ENCODE peak calls at places on chromosomes 12 and 14, in ten cellular contexts. One of them, this sample, is unnamed.

GRCh38 chr14:73234586-73235394 is 2.5 kb upstream of the PAPLN start:
- DNase-seq in neural progenitor cell: peak; percentile 30
- DNase-seq in aorta: peak; percentile 44
- DNase-seq in kidney: no peak
- DNase-seq in gastrocnemius medialis: no peak
- DNase-seq in transverse colon: no peak
- DNase-seq in PC-9: no peak
- DNase-seq in pancreas: no peak
- DNase-seq in thyroid gland: no peak
- DNase-seq in CD8-positive, alpha-beta memory T cell: no peak
- DNase-seq in this sample: no peak

GRCh38 chr12:78101181-78101876 is 270.6 kb downstream of the NAV3 start:
- DNase-seq in gastrocnemius medialis: no peak
- DNase-seq in aorta: no peak
- DNase-seq in CD8-positive, alpha-beta memory T cell: no peak
- DNase-seq in thyroid gland: no peak
- DNase-seq in PC-9: peak; percentile 57
- DNase-seq in pancreas: no peak
- DNase-seq in neural progenitor cell: no peak
- DNase-seq in kidney: no peak
- DNase-seq in transverse colon: no peak
- DNase-seq in this sample: no peak

GRCh38 chr12:51388066-51388799 is 3.0 kb downstream of the GALNT6 start:
- DNase-seq in kidney: no peak
- DNase-seq in CD8-positive, alpha-beta memory T cell: no peak
- DNase-seq in pancreas: no peak
- DNase-seq in neural progenitor cell: no peak
- DNase-seq in thyroid gland: no peak
- DNase-seq in aorta: peak; percentile 55
- DNase-seq in PC-9: peak; percentile 90
- DNase-seq in transverse colon: no peak
- DNase-seq in gastrocnemius medialis: no peak
- DNase-seq in this sample: no peak

GRCh38 chr14:20808084-20808483 is 5.4 kb upstream of the RNASE1 start:
- DNase-seq in kidney: no peak
- DNase-seq in neural progenitor cell: no peak
- DNase-seq in pancreas: no peak
- DNase-seq in transverse colon: no peak
- DNase-seq in CD8-positive, alpha-beta memory T cell: no peak
- DNase-seq in thyroid gland: no peak
- DNase-seq in PC-9: no peak
- DNase-seq in gastrocnemius medialis: no peak
- DNase-seq in aorta: no peak
- DNase-seq in this sample: no peak

GRCh38 chr14:40494483-40494882 is 1062.2 kb upstream of the FBXO33 start:
- DNase-seq in CD8-positive, alpha-beta memory T cell: no peak
- DNase-seq in kidney: no peak
- DNase-seq in thyroid gland: no peak
- DNase-seq in PC-9: no peak
- DNase-seq in neural progenitor cell: peak; percentile 26
- DNase-seq in gastrocnemius medialis: no peak
- DNase-seq in aorta: no peak
- DNase-seq in pancreas: no peak
- DNase-seq in transverse colon: no peak
- DNase-seq in this sample: no peak

GRCh38 chr14:75125617-75126016 is 1.2 kb downstream of the NEK9 start:
- DNase-seq in PC-9: peak; percentile 65
- DNase-seq in CD8-positive, alpha-beta memory T cell: no peak
- DNase-seq in transverse colon: no peak
- DNase-seq in thyroid gland: no peak
- DNase-seq in gastrocnemius medialis: no peak
- DNase-seq in aorta: no peak
- DNase-seq in neural progenitor cell: no peak
- DNase-seq in kidney: no peak
- DNase-seq in pancreas: no peak
- DNase-seq in this sample: no peak

GRCh38 chr12:68042212-68042699 is 53.0 kb downstream of the IFNG-AS1 start:
- DNase-seq in CD8-positive, alpha-beta memory T cell: no peak
- DNase-seq in aorta: no peak
- DNase-seq in transverse colon: no peak
- DNase-seq in neural progenitor cell: no peak
- DNase-seq in gastrocnemius medialis: no peak
- DNase-seq in kidney: no peak
- DNase-seq in pancreas: no peak
- DNase-seq in PC-9: no peak
- DNase-seq in thyroid gland: peak; percentile 3
- DNase-seq in this sample: peak; percentile 22

GRCh38 chr12:6323340-6323994 is 13.0 kb downstream of the PLEKHG6 start:
- DNase-seq in transverse colon: no peak
- DNase-seq in kidney: no peak
- DNase-seq in neural progenitor cell: peak; percentile 81
- DNase-seq in CD8-positive, alpha-beta memory T cell: peak; percentile 47
- DNase-seq in aorta: no peak
- DNase-seq in PC-9: peak; percentile 88
- DNase-seq in gastrocnemius medialis: peak; percentile 86
- DNase-seq in thyroid gland: peak; percentile 52
- DNase-seq in pancreas: no peak
- DNase-seq in this sample: peak; percentile 75

GRCh38 chr12:47078086-47078395 is 1.4 kb upstream of the PCED1B start:
- DNase-seq in kidney: no peak
- DNase-seq in transverse colon: no peak
- DNase-seq in neural progenitor cell: no peak
- DNase-seq in thyroid gland: no peak
- DNase-seq in gastrocnemius medialis: no peak
- DNase-seq in CD8-positive, alpha-beta memory T cell: no peak
- DNase-seq in aorta: no peak
- DNase-seq in PC-9: no peak
- DNase-seq in pancreas: no peak
- DNase-seq in this sample: no peak
- H3K4me3 ChIP-seq in kidney: peak overlapping the region; percentile 65
- H3K4me3 ChIP-seq in transverse colon: no peak overlapping the region
- H3K4me3 ChIP-seq in neural progenitor cell: no peak overlapping the region
- H3K4me3 ChIP-seq in thyroid gland: no peak overlapping the region
- H3K4me3 ChIP-seq in gastrocnemius medialis: no peak overlapping the region
- H3K4me3 ChIP-seq in CD8-positive, alpha-beta memory T cell: peak overlapping the region; percentile 70
- H3K4me3 ChIP-seq in aorta: peak overlapping the region; percentile 95
- H3K4me3 ChIP-seq in PC-9: peak overlapping the region; percentile 96
- H3K4me3 ChIP-seq in pancreas: no peak overlapping the region
- H3K4me3 ChIP-seq in this sample: peak overlapping the region; percentile 93

DNA sequence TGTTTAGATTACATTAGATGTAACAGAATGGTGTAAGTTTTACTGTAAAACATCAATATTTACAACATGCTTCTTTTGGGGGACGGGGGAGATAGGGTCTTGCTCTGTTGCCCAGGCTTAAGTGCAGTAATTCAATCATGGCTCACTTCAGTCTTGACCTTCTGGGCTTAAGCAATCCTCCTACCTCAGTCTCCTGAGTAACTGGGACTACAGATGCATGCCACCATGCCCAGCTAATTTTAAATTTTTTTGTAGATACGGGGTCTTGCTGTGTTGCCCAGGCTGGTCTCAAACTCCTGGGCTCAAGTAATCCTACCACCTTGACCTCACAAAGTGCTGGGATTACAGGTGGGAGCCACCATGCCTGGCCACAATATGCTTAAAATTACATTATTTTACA is 23.8 kb downstream of the TUBA1A start:
- DNase-seq in thyroid gland: no peak
- DNase-seq in pancreas: no peak
- DNase-seq in kidney: no peak
- DNase-seq in gastrocnemius medialis: no peak
- DNase-seq in PC-9: no peak
- DNase-seq in transverse colon: no peak
- DNase-seq in neural progenitor cell: no peak
- DNase-seq in aorta: no peak
- DNase-seq in CD8-positive, alpha-beta memory T cell: no peak
- DNase-seq in this sample: no peak
- H3K4me1 ChIP-seq in thyroid gland: no peaks in the 10 kb centered on the region
- H3K4me1 ChIP-seq in pancreas: no peaks in the 10 kb centered on the region
- H3K4me1 ChIP-seq in kidney: no peaks in the 10 kb centered on the region
- H3K4me1 ChIP-seq in gastrocnemius medialis: peaks cover 3% of the 10 kb centered on the region
- H3K4me1 ChIP-seq in PC-9: no peaks in the 10 kb centered on the region
- H3K4me1 ChIP-seq in transverse colon: no peaks in the 10 kb centered on the region
- H3K4me1 ChIP-seq in neural progenitor cell: no peaks in the 10 kb centered on the region
- H3K4me1 ChIP-seq in aorta: no peaks in the 10 kb centered on the region
- H3K4me1 ChIP-seq in CD8-positive, alpha-beta memory T cell: no peaks in the 10 kb centered on the region
- H3K4me1 ChIP-seq in this sample: no peaks in the 10 kb centered on the region

GRCh38 chr12:117049295-117049694 is 49.9 kb downstream of the TESC start:
- DNase-seq in aorta: no peak
- DNase-seq in PC-9: no peak
- DNase-seq in neural progenitor cell: no peak
- DNase-seq in CD8-positive, alpha-beta memory T cell: no peak
- DNase-seq in pancreas: no peak
- DNase-seq in gastrocnemius medialis: no peak
- DNase-seq in kidney: no peak
- DNase-seq in thyroid gland: no peak
- DNase-seq in transverse colon: no peak
- DNase-seq in this sample: no peak

GRCh38 chr12:117046861-117047530 is 52.2 kb downstream of the TESC start:
- DNase-seq in pancreas: no peak
- DNase-seq in aorta: no peak
- DNase-seq in PC-9: no peak
- DNase-seq in kidney: no peak
- DNase-seq in neural progenitor cell: no peak
- DNase-seq in gastrocnemius medialis: no peak
- DNase-seq in transverse colon: no peak
- DNase-seq in CD8-positive, alpha-beta memory T cell: no peak
- DNase-seq in thyroid gland: no peak
- DNase-seq in this sample: no peak

GRCh38 chr12:117046425-117046824 is 52.8 kb downstream of the TESC start:
- DNase-seq in gastrocnemius medialis: no peak
- DNase-seq in pancreas: no peak
- DNase-seq in neural progenitor cell: no peak
- DNase-seq in aorta: no peak
- DNase-seq in kidney: no peak
- DNase-seq in CD8-positive, alpha-beta memory T cell: no peak
- DNase-seq in PC-9: no peak
- DNase-seq in transverse colon: no peak
- DNase-seq in thyroid gland: no peak
- DNase-seq in this sample: no peak

GRCh38 chr12:117048585-117048904 is 50.7 kb downstream of the TESC start:
- DNase-seq in transverse colon: no peak
- DNase-seq in neural progenitor cell: no peak
- DNase-seq in aorta: no peak
- DNase-seq in kidney: no peak
- DNase-seq in gastrocnemius medialis: no peak
- DNase-seq in pancreas: no peak
- DNase-seq in thyroid gland: no peak
- DNase-seq in PC-9: no peak
- DNase-seq in CD8-positive, alpha-beta memory T cell: no peak
- DNase-seq in this sample: no peak

DNA sequence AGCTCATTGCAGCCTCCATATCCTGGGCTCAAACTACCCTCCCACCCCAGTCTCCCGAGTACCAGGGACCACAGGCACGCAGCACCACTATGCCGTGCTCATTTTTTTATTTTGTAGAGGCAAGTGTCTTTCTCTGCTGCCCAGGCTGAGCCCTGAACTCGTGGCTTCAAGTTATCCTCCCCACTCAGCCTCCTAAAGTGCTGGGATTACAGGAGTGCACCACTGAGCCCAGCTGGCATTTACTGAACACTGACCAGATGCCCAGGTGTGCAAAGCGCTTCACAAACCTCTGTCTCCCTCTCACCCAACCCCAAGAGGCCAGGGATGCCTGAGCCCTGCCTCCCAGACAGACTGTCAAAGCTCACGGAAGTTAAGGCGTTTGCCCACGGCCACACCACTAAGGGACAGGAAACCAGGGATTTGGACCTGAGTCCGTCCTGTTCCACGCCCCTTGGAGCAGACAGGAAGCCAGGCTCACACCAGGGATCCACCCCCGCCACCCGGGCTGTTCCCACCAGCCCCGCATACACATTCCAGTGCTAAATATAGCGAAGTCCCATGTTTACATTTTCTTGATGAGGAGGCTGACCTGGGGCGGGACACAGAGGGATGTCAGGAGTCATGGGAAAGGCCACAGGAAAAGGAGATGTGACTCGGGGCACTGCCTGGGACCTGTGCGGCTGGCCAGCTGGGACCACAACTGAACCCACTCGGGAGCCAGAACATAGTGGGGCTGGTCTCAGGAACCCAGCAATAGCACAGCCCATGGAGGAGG is 51.2 kb downstream of the TESC start:
- DNase-seq in thyroid gland: peak; percentile 12
- DNase-seq in aorta: no peak
- DNase-seq in PC-9: no peak
- DNase-seq in CD8-positive, alpha-beta memory T cell: no peak
- DNase-seq in neural progenitor cell: no peak
- DNase-seq in pancreas: no peak
- DNase-seq in kidney: no peak
- DNase-seq in gastrocnemius medialis: no peak
- DNase-seq in transverse colon: no peak
- DNase-seq in this sample: no peak
- H3K27ac ChIP-seq in thyroid gland: no peak overlapping the region
- H3K27ac ChIP-seq in aorta: no peak overlapping the region
- H3K27ac ChIP-seq in PC-9: no peak overlapping the region
- H3K27ac ChIP-seq in CD8-positive, alpha-beta memory T cell: no peak overlapping the region
- H3K27ac ChIP-seq in neural progenitor cell: no peak overlapping the region
- H3K27ac ChIP-seq in pancreas: no peak overlapping the region
- H3K27ac ChIP-seq in kidney: no peak overlapping the region
- H3K27ac ChIP-seq in gastrocnemius medialis: no peak overlapping the region
- H3K27ac ChIP-seq in transverse colon: no peak overlapping the region
- H3K27ac ChIP-seq in this sample: no peak overlapping the region

GRCh38 chr12:131591136-131591535 is 119.8 kb upstream of the SFSWAP start:
- DNase-seq in kidney: no peak
- DNase-seq in pancreas: no peak
- DNase-seq in neural progenitor cell: no peak
- DNase-seq in CD8-positive, alpha-beta memory T cell: no peak
- DNase-seq in transverse colon: no peak
- DNase-seq in thyroid gland: no peak
- DNase-seq in PC-9: no peak
- DNase-seq in aorta: no peak
- DNase-seq in gastrocnemius medialis: no peak
- DNase-seq in this sample: no peak

GRCh38 chr12:131591714-131592709 is 118.9 kb upstream of the SFSWAP start:
- DNase-seq in gastrocnemius medialis: no peak
- DNase-seq in aorta: no peak
- DNase-seq in neural progenitor cell: no peak
- DNase-seq in pancreas: no peak
- DNase-seq in kidney: no peak
- DNase-seq in transverse colon: no peak
- DNase-seq in PC-9: no peak
- DNase-seq in CD8-positive, alpha-beta memory T cell: no peak
- DNase-seq in thyroid gland: no peak
- DNase-seq in this sample: no peak

GRCh38 chr12:131589231-131589902 is 121.5 kb upstream of the SFSWAP start:
- DNase-seq in kidney: no peak
- DNase-seq in PC-9: no peak
- DNase-seq in transverse colon: no peak
- DNase-seq in pancreas: no peak
- DNase-seq in neural progenitor cell: peak; percentile 28
- DNase-seq in gastrocnemius medialis: no peak
- DNase-seq in aorta: no peak
- DNase-seq in thyroid gland: no peak
- DNase-seq in CD8-positive, alpha-beta memory T cell: no peak
- DNase-seq in this sample: no peak

GRCh38 chr12:131587565-131587964 is 123.3 kb upstream of the SFSWAP start:
- DNase-seq in PC-9: no peak
- DNase-seq in neural progenitor cell: no peak
- DNase-seq in CD8-positive, alpha-beta memory T cell: no peak
- DNase-seq in transverse colon: no peak
- DNase-seq in aorta: peak; percentile 58
- DNase-seq in pancreas: no peak
- DNase-seq in kidney: no peak
- DNase-seq in thyroid gland: no peak
- DNase-seq in gastrocnemius medialis: no peak
- DNase-seq in this sample: no peak

GRCh38 chr12:131589966-131590365 is 120.9 kb upstream of the SFSWAP start:
- DNase-seq in gastrocnemius medialis: no peak
- DNase-seq in pancreas: no peak
- DNase-seq in thyroid gland: no peak
- DNase-seq in transverse colon: no peak
- DNase-seq in PC-9: no peak
- DNase-seq in kidney: no peak
- DNase-seq in neural progenitor cell: no peak
- DNase-seq in CD8-positive, alpha-beta memory T cell: no peak
- DNase-seq in aorta: no peak
- DNase-seq in this sample: no peak
- H3K4me3 ChIP-seq in gastrocnemius medialis: no peak overlapping the region
- H3K4me3 ChIP-seq in pancreas: no peak overlapping the region
- H3K4me3 ChIP-seq in thyroid gland: no peak overlapping the region
- H3K4me3 ChIP-seq in transverse colon: no peak overlapping the region
- H3K4me3 ChIP-seq in PC-9: no peak overlapping the region
- H3K4me3 ChIP-seq in kidney: no peak overlapping the region
- H3K4me3 ChIP-seq in neural progenitor cell: no peak overlapping the region
- H3K4me3 ChIP-seq in CD8-positive, alpha-beta memory T cell: no peak overlapping the region
- H3K4me3 ChIP-seq in aorta: no peak overlapping the region
- H3K4me3 ChIP-seq in this sample: no peak overlapping the region